ENCODE peak calls at places on chromosome 19, in six cellular contexts. One of them, this sample, is unnamed.

GRCh38 chr19:7226749-7227148 is 67.5 kb downstream of the INSR start:
- DNase-seq in NCI-H2171: no peak
- DNase-seq in tibial nerve: no peak
- DNase-seq in activated T-cell treated with anti-CD3 and anti-CD28 coated beads, Interleukin-2, amount 50 U/mL, for 1 hour: no peak
- DNase-seq in SHP77: no peak
- DNase-seq in keratinocyte: no peak
- DNase-seq in this sample: no peak

GRCh38 chr19:54373781-54374266 is 9.1 kb upstream of the LAIR1 start:
- DNase-seq in NCI-H2171: no peak
- DNase-seq in tibial nerve: peak
- DNase-seq in activated T-cell treated with anti-CD3 and anti-CD28 coated beads, Interleukin-2, amount 50 U/mL, for 1 hour: no peak
- DNase-seq in SHP77: no peak
- DNase-seq in keratinocyte: no peak
- DNase-seq in this sample: no peak

GRCh38 chr19:29040951-29041350 is 172.0 kb downstream of the UQCRFS1 start:
- DNase-seq in NCI-H2171: no peak
- DNase-seq in tibial nerve: no peak
- DNase-seq in activated T-cell treated with anti-CD3 and anti-CD28 coated beads, Interleukin-2, amount 50 U/mL, for 1 hour: no peak
- DNase-seq in SHP77: no peak
- DNase-seq in keratinocyte: no peak
- DNase-seq in this sample: peak

GRCh38 chr19:46295401-46296308 is 1.2 kb upstream of the HIF3A start:
- DNase-seq in NCI-H2171: peak
- DNase-seq in tibial nerve: no peak
- DNase-seq in activated T-cell treated with anti-CD3 and anti-CD28 coated beads, Interleukin-2, amount 50 U/mL, for 1 hour: no peak
- DNase-seq in SHP77: no peak
- DNase-seq in keratinocyte: no peak
- DNase-seq in this sample: no peak

GRCh38 chr19:33862991-33863390 is 66.3 kb downstream of the KCTD15 start:
- DNase-seq in NCI-H2171: no peak
- DNase-seq in tibial nerve: no peak
- DNase-seq in activated T-cell treated with anti-CD3 and anti-CD28 coated beads, Interleukin-2, amount 50 U/mL, for 1 hour: no peak
- DNase-seq in SHP77: no peak
- DNase-seq in keratinocyte: no peak
- DNase-seq in this sample: no peak

GRCh38 chr19:38729653-38730469 is 14.4 kb downstream of the CAPN12 start:
- DNase-seq in NCI-H2171: peak
- DNase-seq in tibial nerve: peak
- DNase-seq in activated T-cell treated with anti-CD3 and anti-CD28 coated beads, Interleukin-2, amount 50 U/mL, for 1 hour: peak
- DNase-seq in SHP77: peak
- DNase-seq in keratinocyte: no peak
- DNase-seq in this sample: no peak

GRCh38 chr19:34269489-34269888 is 15.1 kb downstream of the GARRE1 start:
- DNase-seq in NCI-H2171: no peak
- DNase-seq in tibial nerve: no peak
- DNase-seq in activated T-cell treated with anti-CD3 and anti-CD28 coated beads, Interleukin-2, amount 50 U/mL, for 1 hour: no peak
- DNase-seq in SHP77: no peak
- DNase-seq in keratinocyte: no peak
- DNase-seq in this sample: no peak

GRCh38 chr19:40776966-40777794 is 867 bp upstream of the RAB4B start:
- DNase-seq in NCI-H2171: peak
- DNase-seq in tibial nerve: peak
- DNase-seq in activated T-cell treated with anti-CD3 and anti-CD28 coated beads, Interleukin-2, amount 50 U/mL, for 1 hour: peak
- DNase-seq in SHP77: peak
- DNase-seq in keratinocyte: peak
- DNase-seq in this sample: peak

GRCh38 chr19:57212109-57212508 is 18.7 kb upstream of the AURKC start:
- DNase-seq in NCI-H2171: no peak
- DNase-seq in tibial nerve: no peak
- DNase-seq in activated T-cell treated with anti-CD3 and anti-CD28 coated beads, Interleukin-2, amount 50 U/mL, for 1 hour: no peak
- DNase-seq in SHP77: no peak
- DNase-seq in keratinocyte: no peak
- DNase-seq in this sample: no peak

GRCh38 chr19:51258761-51259160 is 7.9 kb downstream of the SIGLECL1 start:
- DNase-seq in NCI-H2171: no peak
- DNase-seq in tibial nerve: no peak
- DNase-seq in activated T-cell treated with anti-CD3 and anti-CD28 coated beads, Interleukin-2, amount 50 U/mL, for 1 hour: no peak
- DNase-seq in SHP77: no peak
- DNase-seq in keratinocyte: no peak
- DNase-seq in this sample: no peak

GRCh38 chr19:4977299-4978174 is 8.6 kb downstream of the KDM4B start:
- DNase-seq in NCI-H2171: peak
- DNase-seq in tibial nerve: peak
- DNase-seq in activated T-cell treated with anti-CD3 and anti-CD28 coated beads, Interleukin-2, amount 50 U/mL, for 1 hour: no peak
- DNase-seq in SHP77: no peak
- DNase-seq in keratinocyte: no peak
- DNase-seq in this sample: peak

GRCh38 chr19:17721821-17722220 is 2.5 kb downstream of the MAP1S start:
- DNase-seq in NCI-H2171: no peak
- DNase-seq in tibial nerve: no peak
- DNase-seq in activated T-cell treated with anti-CD3 and anti-CD28 coated beads, Interleukin-2, amount 50 U/mL, for 1 hour: no peak
- DNase-seq in SHP77: no peak
- DNase-seq in keratinocyte: no peak
- DNase-seq in this sample: no peak

GRCh38 chr19:13817615-13818371 is 22.6 kb downstream of the ZSWIM4 start:
- DNase-seq in NCI-H2171: no peak
- DNase-seq in tibial nerve: no peak
- DNase-seq in activated T-cell treated with anti-CD3 and anti-CD28 coated beads, Interleukin-2, amount 50 U/mL, for 1 hour: peak
- DNase-seq in SHP77: no peak
- DNase-seq in keratinocyte: no peak
- DNase-seq in this sample: no peak

GRCh38 chr19:6720369-6721112 is at the start of gene C3:
- DNase-seq in NCI-H2171: no peak
- DNase-seq in tibial nerve: peak
- DNase-seq in activated T-cell treated with anti-CD3 and anti-CD28 coated beads, Interleukin-2, amount 50 U/mL, for 1 hour: no peak
- DNase-seq in SHP77: no peak
- DNase-seq in keratinocyte: no peak
- DNase-seq in this sample: peak

GRCh38 chr19:55858401-55858800 is 22.1 kb downstream of the NLRP4 start:
- DNase-seq in NCI-H2171: no peak
- DNase-seq in tibial nerve: no peak
- DNase-seq in activated T-cell treated with anti-CD3 and anti-CD28 coated beads, Interleukin-2, amount 50 U/mL, for 1 hour: no peak
- DNase-seq in SHP77: no peak
- DNase-seq in keratinocyte: no peak
- DNase-seq in this sample: no peak

GRCh38 chr19:23528376-23528775 is 133.1 kb upstream of the ZNF91 start:
- DNase-seq in NCI-H2171: no peak
- DNase-seq in tibial nerve: no peak
- DNase-seq in activated T-cell treated with anti-CD3 and anti-CD28 coated beads, Interleukin-2, amount 50 U/mL, for 1 hour: no peak
- DNase-seq in SHP77: no peak
- DNase-seq in keratinocyte: peak
- DNase-seq in this sample: no peak

GRCh38 chr19:41299755-41300089 is 10.2 kb upstream of the CCDC97 start:
- DNase-seq in NCI-H2171: no peak
- DNase-seq in tibial nerve: peak
- DNase-seq in activated T-cell treated with anti-CD3 and anti-CD28 coated beads, Interleukin-2, amount 50 U/mL, for 1 hour: peak
- DNase-seq in SHP77: peak
- DNase-seq in keratinocyte: no peak
- DNase-seq in this sample: peak

GRCh38 chr19:35132254-35132653 is 2.6 kb downstream of the LGI4 start:
- DNase-seq in NCI-H2171: no peak
- DNase-seq in tibial nerve: no peak
- DNase-seq in activated T-cell treated with anti-CD3 and anti-CD28 coated beads, Interleukin-2, amount 50 U/mL, for 1 hour: no peak
- DNase-seq in SHP77: no peak
- DNase-seq in keratinocyte: no peak
- DNase-seq in this sample: no peak

GRCh38 chr19:18415177-18415867 is 3.9 kb upstream of the SSBP4 start:
- DNase-seq in NCI-H2171: no peak
- DNase-seq in tibial nerve: peak
- DNase-seq in activated T-cell treated with anti-CD3 and anti-CD28 coated beads, Interleukin-2, amount 50 U/mL, for 1 hour: no peak
- DNase-seq in SHP77: no peak
- DNase-seq in keratinocyte: no peak
- DNase-seq in this sample: no peak

This sample was measured in renal cortical epithelial cell.